ENCODE peak calls at places on chromosomes 11 and 22, in eight cellular contexts. G is upper lobe of left lung, R is GM12891, P is lower leg skin, T is Peyer's patch, C is heart left ventricle, K is prostate gland, H is body of pancreas. Z is an unnamed sample.
A peak's percentile ranks its signal among the peaks of the same experiment; 100 is the strongest.

GRCh38 chr22:36853407-36854099 is 7.3 kb upstream of the NCF4 start:
- DNase-seq in G (peak; percentile 77), R (peak; percentile 70), P (peak; percentile 92), T (peak; percentile 84), C (peak; percentile 92), K (no peak), H (peak; percentile 57), Z (peak; percentile 53)

GRCh38 chr11:128302425-128303186 is 284.8 kb downstream of the ETS1 start:
- DNase-seq in G (no peak), R (no peak), P (no peak), T (peak; percentile 84), C (no peak), K (no peak), H (no peak), Z (no peak)

GRCh38 chr11:122317337-122317736 is 201.3 kb upstream of the BLID start:
- DNase-seq in G (no peak), R (no peak), P (no peak), T (no peak), C (no peak), K (no peak), H (no peak), Z (no peak)

GRCh38 chr22:39240841-39241631 is 3.7 kb downstream of the PDGFB start:
- DNase-seq in G (peak; percentile 77), R (no peak), P (peak; percentile 94), T (peak; percentile 82), C (peak; percentile 80), K (peak; percentile 83), H (peak; percentile 64), Z (no peak)

GRCh38 chr22:49291169-49291568 is 536.5 kb downstream of the BRD1 start:
- DNase-seq in G (peak; percentile 6), R (no peak), P (peak; percentile 63), T (peak; percentile 14), C (peak; percentile 21), K (no peak), H (no peak), Z (no peak)

GRCh38 chr22:39253427-39254070 is 8.8 kb upstream of the PDGFB start:
- DNase-seq in G (peak; percentile 81), R (no peak), P (no peak), T (no peak), C (peak; percentile 79), K (peak; percentile 89), H (peak; percentile 81), Z (peak; percentile 80)

GRCh38 chr11:78801161-78801884 is 226.7 kb upstream of the NARS2 start:
- DNase-seq in G (peak; percentile 71), R (no peak), P (no peak), T (no peak), C (no peak), K (peak; percentile 87), H (peak; percentile 41), Z (no peak)

GRCh38 chr22:29073618-29074275 is 912 bp downstream of the KREMEN1 start:
- DNase-seq in G (peak; percentile 34), R (no peak), P (peak; percentile 91), T (peak; percentile 66), C (peak; percentile 80), K (peak; percentile 50), H (peak; percentile 47), Z (no peak)

GRCh38 chr11:19988598-19988997 is 171.7 kb downstream of the DBX1 start:
- DNase-seq in G (peak; percentile 63), R (no peak), P (no peak), T (no peak), C (no peak), K (peak; percentile 51), H (no peak), Z (peak; percentile 18)

GRCh38 chr11:113577356-113578163 is 102.4 kb upstream of the DRD2 start:
- DNase-seq in G (no peak), R (no peak), P (no peak), T (no peak), C (no peak), K (no peak), H (no peak), Z (no peak)

GRCh38 chr22:36756031-36756430 is 19.9 kb downstream of the IFT27 start:
- DNase-seq in G (peak; percentile 13), R (no peak), P (peak; percentile 70), T (peak; percentile 37), C (no peak), K (no peak), H (no peak), Z (no peak)

GRCh38 chr22:19429950-19430889 is 1.3 kb downstream of the HIRA start:
- DNase-seq in G (peak; percentile 59), R (no peak), P (no peak), T (no peak), C (no peak), K (no peak), H (peak; percentile 24), Z (peak; percentile 25)

GRCh38 chr11:101470414-101470813 is 113.4 kb downstream of the TRPC6 start:
- DNase-seq in G (no peak), R (no peak), P (no peak), T (no peak), C (no peak), K (no peak), H (no peak), Z (no peak)

GRCh38 chr11:103773537-103773936 is 262.9 kb upstream of the DDI1 start:
- DNase-seq in G (no peak), R (no peak), P (peak; percentile 83), T (no peak), C (no peak), K (no peak), H (no peak), Z (no peak)

GRCh38 chr11:13465909-13466371 is 2.9 kb upstream of the BTBD10 start:
- DNase-seq in G (no peak), R (no peak), P (no peak), T (no peak), C (no peak), K (no peak), H (no peak), Z (no peak)

GRCh38 chr11:13461291-13461690 is 1.7 kb downstream of the BTBD10 start:
- DNase-seq in G (no peak), R (no peak), P (no peak), T (no peak), C (no peak), K (no peak), H (no peak), Z (no peak)

GRCh38 chr11:13462311-13462927 is 603 bp downstream of the BTBD10 start:
- DNase-seq in G (peak; percentile 79), R (no peak), P (peak; percentile 94), T (peak; percentile 88), C (no peak), K (peak; percentile 69), H (no peak), Z (peak; percentile 33)

GRCh38 chr11:13463779-13464290 is 813 bp upstream of the BTBD10 start:
- DNase-seq in G (no peak), R (no peak), P (no peak), T (no peak), C (no peak), K (no peak), H (no peak), Z (no peak)

GRCh38 chr11:13462928-13463778 is at the start of gene BTBD10:
- DNase-seq in G (peak; percentile 96), R (peak; percentile 86), P (peak; percentile 97), T (peak; percentile 97), C (peak; percentile 97), K (peak; percentile 93), H (peak; percentile 92), Z (peak; percentile 78)
- TF ChIP-seq POLR2A in G (peak; percentile 25), R (peak; percentile 96), P (peak; percentile 15), T (peak; percentile 84), C (no peak), K (peak; percentile 91), H (peak; percentile 93), Z (peak; percentile 97)

GRCh38 chr22:45908961-45909360 is 68.0 kb downstream of the WNT7B start:
- DNase-seq in G (no peak), R (no peak), P (no peak), T (no peak), C (no peak), K (no peak), H (no peak), Z (no peak)
- TF ChIP-seq POLR2A in G (no peak), R (no peak), P (no peak), T (no peak), C (no peak), K (no peak), H (no peak), Z (no peak)

GRCh38 chr11:120335928-120336640 is at the start of gene ARHGEF12:
- DNase-seq in G (peak; percentile 93), R (peak; percentile 82), P (peak; percentile 99), T (peak; percentile 97), C (peak; percentile 98), K (peak; percentile 95), H (peak; percentile 95), Z (peak; percentile 57)

GRCh38 chr11:120337896-120338840 is 2.0 kb downstream of the ARHGEF12 start:
- DNase-seq in G (no peak), R (no peak), P (no peak), T (no peak), C (no peak), K (no peak), H (no peak), Z (no peak)

GRCh38 chr11:120337133-120337895 is 1.1 kb downstream of the ARHGEF12 start:
- DNase-seq in G (peak; percentile 27), R (no peak), P (peak; percentile 90), T (no peak), C (no peak), K (no peak), H (peak; percentile 46), Z (no peak)

GRCh38 chr11:120335596-120335927 is 651 bp upstream of the ARHGEF12 start:
- DNase-seq in G (peak; percentile 30), R (peak; percentile 38), P (no peak), T (no peak), C (no peak), K (peak; percentile 27), H (no peak), Z (no peak)

GRCh38 chr11:120336641-120337132 is 474 bp downstream of the ARHGEF12 start:
- DNase-seq in G (peak; percentile 34), R (no peak), P (peak; percentile 93), T (peak; percentile 62), C (peak; percentile 79), K (peak; percentile 41), H (peak; percentile 53), Z (peak; percentile 19)
- TF ChIP-seq POLR2A in G (no peak), R (no peak), P (no peak), T (no peak), C (no peak), K (no peak), H (no peak), Z (no peak)

DNA sequence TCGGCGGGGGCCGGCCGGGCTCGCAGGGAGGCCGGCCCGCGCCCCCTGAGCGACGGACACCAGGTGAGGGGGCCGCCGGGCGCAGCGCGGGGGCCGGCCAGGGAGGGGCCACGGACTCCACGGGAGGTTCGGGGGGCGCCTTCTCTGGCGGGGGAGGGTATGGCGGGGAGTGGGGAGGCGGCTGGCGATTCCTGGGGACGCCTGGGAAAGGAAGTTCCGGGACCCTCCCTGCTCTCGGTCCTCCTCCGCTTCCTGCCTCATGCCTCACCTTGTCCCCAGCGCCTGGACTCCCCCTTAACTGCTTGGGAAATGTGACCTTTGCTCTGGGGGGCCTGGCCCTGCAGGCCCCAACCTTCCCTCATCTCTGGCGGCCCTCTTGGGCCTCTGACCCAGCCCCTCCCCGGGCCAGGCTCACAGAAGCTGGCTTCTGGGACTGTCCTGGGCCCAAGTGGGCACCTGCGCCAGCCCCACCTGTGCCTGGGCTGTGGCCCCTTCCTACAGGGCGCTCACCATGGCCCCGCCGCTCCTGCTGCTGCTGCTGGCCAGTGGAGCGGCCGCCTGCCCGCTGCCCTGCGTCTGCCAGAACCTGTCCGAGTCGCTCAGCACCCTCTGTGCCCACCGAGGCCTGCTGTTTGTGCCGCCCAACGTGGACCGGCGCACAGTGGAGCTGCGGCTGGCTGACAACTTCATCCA is 516 bp downstream of the LRFN4 start:
- DNase-seq in G (no peak), R (peak; percentile 60), P (no peak), T (no peak), C (peak; percentile 60), K (no peak), H (no peak), Z (peak; percentile 59)
- TF ChIP-seq POLR2A in G (no peak), R (no peak), P (no peak), T (no peak), C (no peak), K (no peak), H (no peak), Z (no peak)

Z was measured in H54.